ENCODE peak calls at places on chromosomes 4 and X, in six cellular contexts. V is mesenchymal stem cell, E is H9, L is IMR-90, H is H1, P is trophoblast cell. D is an unnamed sample.

GRCh38 chr4:155629183-155629825 is 37.3 kb upstream of the GUCY1A1 start:
- DNase-seq in V (peak), E (no peak), H (no peak), L (peak), P (peak), D (no peak)

GRCh38 chr4:71453516-71453915 is 114.7 kb downstream of the SLC4A4 start:
- DNase-seq in E (no peak), V (no peak), L (no peak), H (no peak), P (no peak), D (no peak)

GRCh38 chrX:39814391-39814790 is 283.4 kb downstream of the BCOR start:
- DNase-seq in P (no peak), H (no peak), V (no peak), L (peak), E (no peak), D (no peak)

GRCh38 chr4:95506264-95506663 is 42.5 kb downstream of the UNC5C start:
- DNase-seq in L (peak), P (peak), V (peak), E (no peak), H (no peak), D (no peak)

GRCh38 chr4:148648599-148648998 is 206.4 kb upstream of the NR3C2 start:
- DNase-seq in V (no peak), P (no peak), H (no peak), L (no peak), E (no peak), D (no peak)

GRCh38 chrX:134685662-134686061 is 27.4 kb upstream of the PLAC1 start:
- DNase-seq in P (no peak), H (no peak), E (no peak), L (peak), V (peak), D (no peak)

GRCh38 chr4:90095000-90095399 is 32.2 kb upstream of the CCSER1 start:
- DNase-seq in E (no peak), V (no peak), L (no peak), P (no peak), H (no peak), D (peak)

GRCh38 chr4:54661156-54661555 is 3.4 kb downstream of the KIT start:
- DNase-seq in L (peak), H (no peak), V (peak), E (no peak), P (peak), D (no peak)

GRCh38 chrX:150465856-150466775 is 102.3 kb upstream of the MTM1 start:
- DNase-seq in H (no peak), P (no peak), E (no peak), L (no peak), V (no peak), D (no peak)

GRCh38 chr4:139085141-139085540 is 69.6 kb downstream of the NOCT start:
- DNase-seq in V (peak), H (no peak), L (peak), P (peak), E (no peak), D (no peak)

GRCh38 chrX:73758253-73758652 is 195.3 kb downstream of the CHIC1 start:
- DNase-seq in P (no peak), L (no peak), H (no peak), E (no peak), V (no peak), D (no peak)

GRCh38 chr4:70838400-70838971 is 1.2 kb downstream of the GRSF1 start:
- DNase-seq in H (no peak), L (peak), V (peak), E (no peak), P (peak), D (no peak)

GRCh38 chr4:2451821-2452785 is 16.8 kb upstream of the RNF4 start:
- DNase-seq in E (no peak), P (no peak), V (no peak), H (no peak), L (no peak), D (no peak)

GRCh38 chr4:154626793-154627484 is 14.5 kb upstream of the FGG start:
- DNase-seq in V (peak), L (peak), P (peak), E (peak), H (peak), D (peak)

GRCh38 chr4:160880186-160880585 is 1283.6 kb downstream of the FSTL5 start:
- DNase-seq in L (no peak), P (no peak), E (no peak), H (no peak), V (no peak), D (no peak)

GRCh38 chrX:41759817-41760216 is 35.8 kb downstream of the GPR82 start:
- DNase-seq in P (peak), H (no peak), L (peak), E (no peak), V (peak), D (no peak)

GRCh38 chr4:186740822-186741221 is 17.2 kb upstream of the FAT1 start:
- DNase-seq in V (no peak), E (no peak), L (peak), H (no peak), P (no peak), D (no peak)

GRCh38 chrX:70592091-70592490 is 147.5 kb downstream of the DLG3 start:
- DNase-seq in E (no peak), H (no peak), L (peak), P (peak), V (peak), D (no peak)

GRCh38 chr4:139515531-139515958 is 40.5 kb downstream of the SETD7 start:
- DNase-seq in E (no peak), L (no peak), P (no peak), V (no peak), H (no peak), D (no peak)

GRCh38 chr4:79852305-79852730 is 220.7 kb downstream of the ANTXR2 start:
- DNase-seq in L (peak), V (peak), H (no peak), P (no peak), E (peak), D (no peak)

GRCh38 chr4:165394275-165394674 is 15.5 kb downstream of the CPE start:
- DNase-seq in E (no peak), V (peak), H (no peak), P (no peak), L (peak), D (no peak)

GRCh38 chrX:104343408-104344129 is 88.8 kb upstream of the ESX1 start:
- DNase-seq in L (peak), E (peak), V (peak), H (peak), P (peak), D (peak)

GRCh38 chr4:2938906-2939305 is 24.3 kb downstream of the NOP14 start:
- DNase-seq in P (no peak), L (no peak), E (no peak), H (no peak), V (no peak), D (no peak)

GRCh38 chr4:7058792-7059191 is 9.1 kb downstream of the GRPEL1 start:
- DNase-seq in E (no peak), H (no peak), V (no peak), L (no peak), P (no peak), D (no peak)

GRCh38 chr4:165680821-165681220 is 192.2 kb upstream of the TLL1 start:
- DNase-seq in P (no peak), E (no peak), V (no peak), L (no peak), H (no peak), D (no peak)

GRCh38 chrX:20513185-20513584 is 246.5 kb upstream of the RPS6KA3 start:
- DNase-seq in V (peak), P (no peak), H (no peak), L (no peak), E (no peak), D (no peak)

GRCh38 chrX:22699591-22700091 is 300.1 kb upstream of the DDX53 start:
- DNase-seq in V (peak), H (no peak), E (no peak), L (peak), P (no peak), D (no peak)

GRCh38 chrX:68932611-68933010 is 103.8 kb downstream of the EFNB1 start:
- DNase-seq in V (no peak), H (no peak), P (peak), L (no peak), E (no peak), D (no peak)

GRCh38 chrX:153588782-153589446 is 10.0 kb downstream of the CCNQ start:
- DNase-seq in P (no peak), H (no peak), E (no peak), V (no peak), L (no peak), D (no peak)

GRCh38 chrX:148466292-148466691 is 34.1 kb upstream of the AFF2 start:
- DNase-seq in P (no peak), H (no peak), V (no peak), L (no peak), E (no peak), D (no peak)

GRCh38 chr4:128810331-128810870 is 901 bp downstream of the JADE1 start:
- DNase-seq in E (no peak), L (peak), V (peak), P (peak), H (no peak), D (no peak)

GRCh38 chr4:182240161-182241130 is 2.8 kb upstream of the TENM3 start:
- DNase-seq in V (peak), E (no peak), L (peak), H (no peak), P (peak), D (no peak)

GRCh38 chr4:105951198-105951597 is 55.9 kb downstream of the NPNT start:
- DNase-seq in H (no peak), L (peak), V (peak), E (no peak), P (peak), D (no peak)

GRCh38 chrX:80747832-80748231 is 61.8 kb downstream of the BRWD3 start:
- DNase-seq in V (no peak), H (no peak), P (peak), L (peak), E (no peak), D (no peak)

GRCh38 chrX:77668391-77669237 is 117.4 kb downstream of the ATRX start:
- DNase-seq in E (no peak), P (no peak), L (peak), V (peak), H (no peak), D (no peak)
- H3K14ac ChIP-seq in E (no peak), P (no peak), L (no peak), V (no peak), H (no peak), D (no peak)

DNA sequence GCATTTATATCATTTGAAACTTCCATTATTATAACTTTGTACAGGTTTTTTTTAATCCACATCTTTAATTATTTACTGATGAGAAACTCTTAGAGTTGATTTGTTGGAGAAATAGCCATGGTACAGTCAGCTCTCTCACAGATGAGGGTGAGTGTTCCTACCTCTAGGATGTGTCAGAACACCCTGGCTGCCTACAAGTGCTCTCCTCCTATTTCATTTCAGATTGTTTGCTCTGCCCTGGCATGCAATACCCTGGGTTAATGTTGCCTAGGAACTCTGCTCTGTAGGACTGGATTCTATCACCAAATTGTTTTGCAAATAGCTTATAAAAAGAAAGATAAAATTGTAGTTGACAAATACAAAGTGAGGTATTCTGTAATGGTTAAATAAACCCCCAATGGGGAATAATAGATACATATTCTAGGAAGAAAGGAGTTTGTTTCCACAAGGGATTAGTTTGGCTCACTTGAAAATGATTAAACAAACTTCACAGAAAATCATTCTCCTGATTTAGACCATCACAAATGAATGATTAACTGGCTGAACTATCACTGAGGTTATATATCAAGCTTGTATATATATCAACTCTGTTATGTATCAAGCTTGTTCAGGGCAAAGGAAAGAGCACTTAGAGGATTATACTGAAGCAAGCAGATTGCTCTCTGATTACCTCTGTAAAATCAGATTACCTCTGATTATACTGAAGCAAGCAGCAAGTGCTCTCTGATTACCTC is 150.0 kb downstream of the PDE5A start:
- DNase-seq in P (no peak), L (peak), V (no peak), H (no peak), E (no peak), D (no peak)
- H3K27ac ChIP-seq in P (no peak), L (no peak), V (peak), H (no peak), E (no peak), D (no peak)

GRCh38 chr4:118354913-118355312 is 2.1 kb upstream of the PRSS12 start:
- DNase-seq in L (no peak), E (no peak), V (no peak), P (no peak), H (no peak), D (no peak)

GRCh38 chr4:118350961-118351360 is 1.8 kb downstream of the PRSS12 start:
- DNase-seq in P (no peak), E (no peak), V (no peak), L (no peak), H (no peak), D (no peak)

GRCh38 chr4:118352843-118353373 is at the start of gene PRSS12:
- DNase-seq in P (peak), H (peak), V (peak), E (peak), L (peak), D (peak)

GRCh38 chr4:118353452-118353851 is 649 bp upstream of the PRSS12 start:
- DNase-seq in L (no peak), E (no peak), H (no peak), V (no peak), P (no peak), D (no peak)

DNA sequence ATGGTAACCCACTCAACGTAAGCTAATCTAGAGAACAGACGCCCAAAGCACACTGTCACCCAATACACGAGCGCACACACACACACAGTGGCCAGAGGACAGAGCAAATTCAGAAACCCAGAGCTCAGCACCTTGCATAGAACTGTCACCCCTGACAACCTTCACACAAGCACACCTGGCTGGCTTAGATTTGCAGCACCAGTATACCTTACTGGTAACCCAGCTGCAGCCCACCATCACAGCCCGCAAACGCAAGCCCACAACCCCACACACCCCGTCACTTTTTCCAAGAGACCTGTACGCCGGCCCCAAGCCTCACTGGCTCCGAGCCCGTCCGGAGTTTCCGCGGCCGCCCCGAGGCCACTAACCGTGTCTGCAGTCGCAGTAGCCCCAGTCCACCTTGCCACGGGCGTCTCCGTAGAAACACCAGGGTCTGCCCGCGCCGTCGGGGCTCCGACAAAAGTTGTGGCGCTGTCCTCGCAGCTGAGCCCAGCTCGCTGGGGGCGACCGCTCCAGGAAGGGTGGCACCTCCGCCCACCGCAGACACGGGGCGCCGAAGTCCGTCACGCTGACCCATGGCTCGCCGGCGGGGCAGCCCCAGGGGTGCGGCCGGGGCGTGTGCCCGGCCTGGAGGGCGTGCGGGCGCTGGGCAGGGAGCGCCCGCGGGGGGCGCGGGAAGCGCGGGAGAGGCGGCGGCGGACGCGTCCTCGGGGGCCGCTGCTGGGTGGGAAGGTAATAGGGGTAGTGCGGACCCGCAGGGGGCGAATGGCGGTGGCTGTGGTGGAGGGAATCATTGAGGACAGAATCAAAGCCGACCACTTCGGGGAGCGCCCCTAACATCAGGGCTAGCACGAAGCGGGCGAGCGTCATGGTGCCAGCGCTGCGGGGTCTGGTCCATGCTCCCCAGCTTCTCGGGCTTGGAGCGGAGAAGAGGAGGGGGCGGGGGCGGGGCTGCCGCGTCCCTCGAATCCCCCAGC is 664 bp downstream of the PRSS12 start:
- DNase-seq in V (peak), E (peak), L (peak), P (peak), H (no peak), D (peak)
- H3K23ac ChIP-seq in V (peak), E (no peak), L (peak), P (peak), H (no peak), D (peak)

GRCh38 chr4:12495211-12495610 is 988.9 kb downstream of the RAB28 start:
- DNase-seq in E (no peak), V (no peak), P (no peak), H (no peak), L (no peak), D (no peak)

GRCh38 chr4:12499693-12500092 is 984.4 kb downstream of the RAB28 start:
- DNase-seq in H (no peak), V (no peak), L (no peak), P (no peak), E (no peak), D (no peak)

DNA sequence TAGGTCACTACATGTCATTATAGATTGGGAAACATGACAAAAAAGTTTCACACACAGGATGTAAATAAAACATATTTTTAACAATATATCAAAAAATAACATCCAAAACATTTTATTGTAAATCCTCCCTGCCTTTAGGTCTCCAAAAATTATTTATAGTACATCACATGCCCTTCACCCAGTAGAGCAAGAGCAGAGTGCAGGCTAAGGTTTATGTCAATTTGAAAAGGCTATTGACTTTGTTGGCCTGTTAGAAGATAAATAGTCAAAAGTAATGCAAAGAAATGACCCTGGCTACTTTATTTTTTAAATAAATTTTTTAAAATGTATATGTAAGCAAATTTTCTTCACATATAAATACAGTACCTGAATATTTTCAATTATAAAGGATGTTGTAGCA is 983.7 kb downstream of the RAB28 start:
- DNase-seq in L (no peak), P (no peak), V (no peak), E (no peak), H (no peak), D (no peak)
- H3K14ac ChIP-seq in L (no peak), P (no peak), V (no peak), E (no peak), H (no peak), D (no peak)